ENCODE peak calls at places on chromosomes 6 and 20, in five cellular contexts. One of them, this sample, is unnamed.

GRCh38 chr6:78483141-78483540 is 384.2 kb upstream of the IRAK1BP1 start:
- DNase-seq in foreskin fibroblast: no peak
- DNase-seq in cardiac fibroblast: no peak
- DNase-seq in hepatocyte: no peak
- DNase-seq in right lobe of liver: no peak
- DNase-seq in this sample: no peak

GRCh38 chr20:58634818-58635665 is 16.0 kb upstream of the STX16 start:
- DNase-seq in foreskin fibroblast: no peak
- DNase-seq in cardiac fibroblast: no peak
- DNase-seq in hepatocyte: peak
- DNase-seq in right lobe of liver: no peak
- DNase-seq in this sample: no peak

GRCh38 chr20:50428463-50428828 is 81.7 kb upstream of the PTPN1 start:
- DNase-seq in foreskin fibroblast: no peak
- DNase-seq in cardiac fibroblast: no peak
- DNase-seq in hepatocyte: no peak
- DNase-seq in right lobe of liver: no peak
- DNase-seq in this sample: no peak

GRCh38 chr20:9889270-9889981 is 50.5 kb upstream of the PAK5 start:
- DNase-seq in foreskin fibroblast: no peak
- DNase-seq in cardiac fibroblast: no peak
- DNase-seq in hepatocyte: no peak
- DNase-seq in right lobe of liver: no peak
- DNase-seq in this sample: no peak

GRCh38 chr20:44811150-44811685 is 872 bp upstream of the RIMS4 start:
- DNase-seq in foreskin fibroblast: no peak
- DNase-seq in cardiac fibroblast: no peak
- DNase-seq in hepatocyte: no peak
- DNase-seq in right lobe of liver: no peak
- DNase-seq in this sample: no peak

GRCh38 chr6:16721977-16722376 is 39.3 kb downstream of the ATXN1 start:
- DNase-seq in foreskin fibroblast: no peak
- DNase-seq in cardiac fibroblast: peak
- DNase-seq in hepatocyte: no peak
- DNase-seq in right lobe of liver: no peak
- DNase-seq in this sample: no peak

GRCh38 chr6:41636803-41637178 is 1.5 kb upstream of the MDFI start:
- DNase-seq in foreskin fibroblast: no peak
- DNase-seq in cardiac fibroblast: peak
- DNase-seq in hepatocyte: peak
- DNase-seq in right lobe of liver: peak
- DNase-seq in this sample: no peak

GRCh38 chr6:72651191-72651590 is 29.3 kb downstream of the KCNQ5 start:
- DNase-seq in foreskin fibroblast: no peak
- DNase-seq in cardiac fibroblast: no peak
- DNase-seq in hepatocyte: no peak
- DNase-seq in right lobe of liver: no peak
- DNase-seq in this sample: no peak

GRCh38 chr6:86723729-86724128 is 213.6 kb upstream of the HTR1E start:
- DNase-seq in foreskin fibroblast: no peak
- DNase-seq in cardiac fibroblast: no peak
- DNase-seq in hepatocyte: no peak
- DNase-seq in right lobe of liver: no peak
- DNase-seq in this sample: no peak

GRCh38 chr6:67431076-67431475 is 1204.0 kb upstream of the ADGRB3 start:
- DNase-seq in foreskin fibroblast: no peak
- DNase-seq in cardiac fibroblast: no peak
- DNase-seq in hepatocyte: no peak
- DNase-seq in right lobe of liver: no peak
- DNase-seq in this sample: no peak

GRCh38 chr6:163309491-163310026 is 105.0 kb upstream of the QKI start:
- DNase-seq in foreskin fibroblast: no peak
- DNase-seq in cardiac fibroblast: no peak
- DNase-seq in hepatocyte: no peak
- DNase-seq in right lobe of liver: no peak
- DNase-seq in this sample: no peak

GRCh38 chr6:30500421-30501069 is 11.2 kb downstream of the HLA-E start:
- DNase-seq in foreskin fibroblast: peak
- DNase-seq in cardiac fibroblast: peak
- DNase-seq in hepatocyte: no peak
- DNase-seq in right lobe of liver: no peak
- DNase-seq in this sample: no peak

GRCh38 chr20:43691928-43692524 is 25.1 kb downstream of the MYBL2 start:
- DNase-seq in foreskin fibroblast: no peak
- DNase-seq in cardiac fibroblast: peak
- DNase-seq in hepatocyte: peak
- DNase-seq in right lobe of liver: no peak
- DNase-seq in this sample: no peak

GRCh38 chr6:46015119-46015968 is at the start of gene CLIC5:
- DNase-seq in foreskin fibroblast: no peak
- DNase-seq in cardiac fibroblast: no peak
- DNase-seq in hepatocyte: peak
- DNase-seq in right lobe of liver: peak
- DNase-seq in this sample: no peak

GRCh38 chr20:33664085-33664761 is 2.1 kb downstream of the C20orf144 start:
- DNase-seq in foreskin fibroblast: no peak
- DNase-seq in cardiac fibroblast: no peak
- DNase-seq in hepatocyte: no peak
- DNase-seq in right lobe of liver: no peak
- DNase-seq in this sample: no peak

GRCh38 chr6:30131947-30132497 is 3.9 kb upstream of the TRIM40 start:
- DNase-seq in foreskin fibroblast: no peak
- DNase-seq in cardiac fibroblast: no peak
- DNase-seq in hepatocyte: no peak
- DNase-seq in right lobe of liver: no peak
- DNase-seq in this sample: no peak

DNA sequence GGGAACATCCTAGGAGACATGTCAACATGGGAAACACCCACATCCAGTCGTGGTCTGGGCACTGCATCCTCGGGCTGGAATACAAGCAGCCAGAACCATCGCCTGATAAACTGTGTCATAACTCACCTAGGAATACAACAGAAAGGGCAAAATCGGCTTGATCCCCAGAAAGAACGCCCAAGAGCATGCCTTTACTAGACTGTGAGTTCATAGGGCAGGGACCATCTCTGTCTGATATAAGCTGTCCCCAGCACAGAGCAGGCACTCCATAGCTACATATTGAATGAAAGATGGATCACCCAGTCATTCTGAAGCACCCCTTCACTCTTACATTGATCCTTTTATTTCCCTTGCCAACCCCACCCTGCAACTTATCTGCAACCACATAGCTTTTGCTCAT is 23.8 kb downstream of the RIPOR2 start:
- DNase-seq in foreskin fibroblast: no peak
- DNase-seq in cardiac fibroblast: no peak
- DNase-seq in hepatocyte: no peak
- DNase-seq in right lobe of liver: no peak
- DNase-seq in this sample: no peak
- H3K4me3 ChIP-seq in foreskin fibroblast: peak
- H3K4me3 ChIP-seq in cardiac fibroblast: peak
- H3K4me3 ChIP-seq in hepatocyte: no peak
- H3K4me3 ChIP-seq in right lobe of liver: no peak
- H3K4me3 ChIP-seq in this sample: no peak

GRCh38 chr6:6248651-6249050 is 71.8 kb downstream of the F13A1 start:
- DNase-seq in foreskin fibroblast: no peak
- DNase-seq in cardiac fibroblast: no peak
- DNase-seq in hepatocyte: no peak
- DNase-seq in right lobe of liver: no peak
- DNase-seq in this sample: no peak
- H3K4me3 ChIP-seq in foreskin fibroblast: no peak
- H3K4me3 ChIP-seq in cardiac fibroblast: no peak
- H3K4me3 ChIP-seq in hepatocyte: no peak
- H3K4me3 ChIP-seq in right lobe of liver: no peak
- H3K4me3 ChIP-seq in this sample: no peak

GRCh38 chr6:52125139-52125538 is 37.7 kb upstream of the PKHD1 start:
- DNase-seq in foreskin fibroblast: no peak
- DNase-seq in cardiac fibroblast: no peak
- DNase-seq in hepatocyte: no peak
- DNase-seq in right lobe of liver: peak
- DNase-seq in this sample: no peak
- H3K4me3 ChIP-seq in foreskin fibroblast: no peak
- H3K4me3 ChIP-seq in cardiac fibroblast: no peak
- H3K4me3 ChIP-seq in hepatocyte: no peak
- H3K4me3 ChIP-seq in right lobe of liver: peak
- H3K4me3 ChIP-seq in this sample: no peak

GRCh38 chr20:20010639-20011500 is 6.3 kb upstream of the NAA20 start:
- DNase-seq in foreskin fibroblast: peak
- DNase-seq in cardiac fibroblast: peak
- DNase-seq in hepatocyte: peak
- DNase-seq in right lobe of liver: no peak
- DNase-seq in this sample: no peak
- H3K4me3 ChIP-seq in foreskin fibroblast: no peak
- H3K4me3 ChIP-seq in cardiac fibroblast: no peak
- H3K4me3 ChIP-seq in hepatocyte: no peak
- H3K4me3 ChIP-seq in right lobe of liver: no peak
- H3K4me3 ChIP-seq in this sample: no peak

This sample was measured in iPS DF 6.9.